ENCODE peak calls at places on chromosome 15, in eight cellular contexts. N is PC-3; K is stomach; I is body of pancreas; W is fibroblast of lung; U is heart left ventricle; Z is epithelial cell of esophagus; B is CD8-positive, alpha-beta T cell. G is an unnamed sample.

GRCh38 chr15:28017423-28017924 is 81.6 kb downstream of the OCA2 start:
- DNase-seq in Z (peak; percentile 4), I (no peak), W (no peak), K (no peak), U (no peak), B (no peak), N (peak; percentile 16), G (no peak)

GRCh38 chr15:100939786-100940185 is 20.6 kb downstream of the LRRK1 start:
- DNase-seq in Z (no peak), B (no peak), U (no peak), N (no peak), W (no peak), I (no peak), K (no peak), G (no peak)

GRCh38 chr15:70588613-70589012 is 174.7 kb downstream of the UACA start:
- DNase-seq in Z (no peak), W (no peak), B (no peak), K (no peak), N (no peak), U (no peak), I (no peak), G (no peak)

GRCh38 chr15:82894971-82895520 is 57.5 kb downstream of the HOMER2 start:
- DNase-seq in B (no peak), U (no peak), K (no peak), N (no peak), W (no peak), I (no peak), Z (no peak), G (no peak)

GRCh38 chr15:49990835-49991540 is 128.0 kb downstream of the ATP8B4 start:
- DNase-seq in Z (no peak), U (no peak), W (peak; percentile 82), K (no peak), I (no peak), N (no peak), B (no peak), G (peak; percentile 48)

GRCh38 chr15:63157891-63158431 is 684 bp upstream of the RPS27L start:
- DNase-seq in Z (peak; percentile 52), N (peak; percentile 54), U (no peak), K (peak; percentile 31), B (peak; percentile 36), W (peak; percentile 87), I (peak; percentile 60), G (peak; percentile 86)

GRCh38 chr15:34436956-34437442 is 609 bp downstream of the GOLGA8A start:
- DNase-seq in Z (peak; percentile 44), I (peak; percentile 16), K (peak; percentile 28), N (peak; percentile 47), U (peak; percentile 73), B (peak; percentile 39), W (peak; percentile 34), G (peak; percentile 31)

GRCh38 chr15:28262438-28262837 is 59.5 kb downstream of the HERC2 start:
- DNase-seq in B (no peak), I (no peak), N (no peak), Z (no peak), W (no peak), U (no peak), K (no peak), G (no peak)

GRCh38 chr15:83899670-83900069 is 245.7 kb downstream of the ADAMTSL3 start:
- DNase-seq in N (no peak), U (no peak), Z (no peak), I (no peak), B (no peak), W (peak; percentile 6), K (no peak), G (no peak)

GRCh38 chr15:91884604-91885003 is 31.1 kb downstream of the SLCO3A1 start:
- DNase-seq in B (no peak), W (peak; percentile 46), N (no peak), I (no peak), K (no peak), Z (no peak), U (no peak), G (peak; percentile 36)

GRCh38 chr15:101264011-101264410 is 12.2 kb upstream of the CHSY1 start:
- DNase-seq in K (no peak), U (no peak), B (no peak), I (no peak), Z (no peak), W (no peak), N (no peak), G (peak; percentile 60)

GRCh38 chr15:68578175-68578959 is 426 bp upstream of the CORO2B start:
- DNase-seq in B (no peak), W (peak; percentile 75), I (peak; percentile 43), Z (peak; percentile 36), U (peak; percentile 88), K (peak; percentile 48), N (peak; percentile 32), G (peak; percentile 72)

GRCh38 chr15:32966512-32966911 is 228.0 kb downstream of the FMN1 start:
- DNase-seq in Z (no peak), N (no peak), U (no peak), I (no peak), W (no peak), K (no peak), B (no peak), G (no peak)

GRCh38 chr15:32965897-32966296 is 228.6 kb downstream of the FMN1 start:
- DNase-seq in W (no peak), U (no peak), K (no peak), B (no peak), N (no peak), Z (no peak), I (no peak), G (no peak)

GRCh38 chr15:32974691-32975090 is 219.8 kb downstream of the FMN1 start:
- DNase-seq in U (no peak), K (no peak), W (peak; percentile 48), N (no peak), Z (peak; percentile 17), I (no peak), B (no peak), G (peak; percentile 57)

GRCh38 chr15:32970847-32971246 is 223.7 kb downstream of the FMN1 start:
- DNase-seq in N (no peak), Z (no peak), I (peak; percentile 20), K (no peak), U (no peak), B (no peak), W (no peak), G (no peak)
- H3K4me3 ChIP-seq in N (no peak overlapping the region), Z (no peak overlapping the region), I (no peak overlapping the region), K (no peak overlapping the region), U (no peak overlapping the region), B (no peak overlapping the region), W (no peak overlapping the region), G (no peak overlapping the region)

GRCh38 chr15:55743615-55743978 is 645 bp upstream of the PRTG start:
- DNase-seq in U (no peak), I (no peak), Z (no peak), K (no peak), N (no peak), W (no peak), B (no peak), G (no peak)

GRCh38 chr15:55741592-55742497 is 1.1 kb downstream of the PRTG start:
- DNase-seq in B (no peak), K (no peak), W (no peak), N (peak; percentile 3), U (no peak), I (no peak), Z (peak; percentile 4), G (peak; percentile 20)

GRCh38 chr15:55740981-55741591 is 1.9 kb downstream of the PRTG start:
- DNase-seq in K (no peak), U (no peak), Z (no peak), B (no peak), N (no peak), W (no peak), I (no peak), G (no peak)

GRCh38 chr15:55742927-55743614 is at the start of gene PRTG:
- DNase-seq in K (peak; percentile 65), W (peak; percentile 87), N (peak; percentile 24), B (no peak), Z (peak; percentile 6), I (peak; percentile 45), U (peak; percentile 87), G (peak; percentile 74)

GRCh38 chr15:55742498-55742926 is 440 bp downstream of the PRTG start:
- DNase-seq in N (no peak), K (no peak), B (no peak), Z (peak; percentile 11), U (peak; percentile 65), I (peak; percentile 6), W (peak; percentile 42), G (peak; percentile 40)
- TF ChIP-seq CTCF in N (no peak), K (no peak), B (no peak), Z (no peak), U (no peak), I (no peak), W (no peak), G (no peak)

GRCh38 chr15:67124911-67125588 is 59.6 kb downstream of the SMAD3 start:
- DNase-seq in N (no peak), Z (no peak), B (no peak), W (no peak), K (no peak), I (no peak), U (no peak), G (no peak)
- H3K4me3 ChIP-seq in N (peak overlapping the region; percentile 26), Z (no peak overlapping the region), B (no peak overlapping the region), W (no peak overlapping the region), K (no peak overlapping the region), I (no peak overlapping the region), U (no peak overlapping the region), G (no peak overlapping the region)

GRCh38 chr15:80556694-80557367 is 138.3 kb upstream of the ABHD17C start:
- DNase-seq in I (peak; percentile 33), N (no peak), B (no peak), Z (no peak), W (peak; percentile 56), U (no peak), K (no peak), G (no peak)

GRCh38 chr15:80559320-80559693 is 135.8 kb upstream of the ABHD17C start:
- DNase-seq in U (no peak), W (no peak), N (no peak), K (no peak), I (no peak), Z (no peak), B (no peak), G (no peak)

GRCh38 chr15:80559761-80560160 is 135.3 kb upstream of the ABHD17C start:
- DNase-seq in K (no peak), N (no peak), W (no peak), U (no peak), Z (no peak), B (no peak), I (no peak), G (no peak)

GRCh38 chr15:80558631-80559319 is 136.3 kb upstream of the ABHD17C start:
- DNase-seq in W (no peak), I (no peak), N (no peak), B (no peak), U (no peak), K (no peak), Z (no peak), G (no peak)

DNA sequence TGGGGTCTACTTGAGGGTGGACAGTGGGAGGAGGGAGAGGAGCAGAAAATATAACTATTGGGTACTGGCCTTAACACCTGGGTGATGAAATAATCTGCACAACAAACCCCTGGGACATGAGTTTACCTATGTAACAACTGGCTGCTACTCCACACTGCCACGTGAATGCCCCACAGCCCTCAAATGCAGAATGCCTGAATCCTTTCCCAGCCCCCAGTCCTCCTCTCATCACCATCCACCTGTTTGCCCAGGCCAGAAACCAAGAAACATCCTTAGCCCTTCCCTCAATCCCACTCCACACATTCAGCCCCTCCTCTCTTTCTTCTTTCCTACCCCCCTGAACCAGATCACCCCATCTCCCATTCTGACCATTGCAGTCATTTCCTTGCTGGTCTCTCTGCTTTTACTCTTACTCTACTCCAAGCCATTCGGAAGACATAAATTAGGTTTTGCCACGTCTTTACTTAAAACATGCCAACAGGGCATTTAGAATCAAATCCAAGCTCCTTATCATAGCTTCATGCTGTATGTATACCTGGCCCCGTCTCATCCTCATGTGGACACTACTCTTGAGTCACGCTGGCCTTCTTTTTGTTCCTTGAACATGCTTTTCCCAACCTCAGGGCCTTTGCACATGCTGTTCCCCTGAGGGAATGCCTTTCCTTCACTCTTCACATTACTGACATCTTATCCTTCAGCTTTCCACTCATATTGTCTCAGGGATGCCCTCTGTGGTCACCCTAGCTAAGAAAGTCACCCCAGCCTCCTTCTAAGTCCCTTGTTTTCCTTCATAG is 137.5 kb upstream of the ABHD17C start:
- DNase-seq in U (no peak), K (no peak), I (no peak), Z (no peak), N (no peak), B (no peak), W (no peak), G (no peak)
- TF ChIP-seq CTCF in U (no peak), K (no peak), I (no peak), Z (no peak), N (no peak), B (no peak), W (no peak), G (no peak)